ENCODE peak calls at places on chromosomes 13 and 19, in five cellular contexts. N, D, H, P and K are unnamed samples.
A peak's percentile ranks its signal among the peaks of the same experiment; 100 is the strongest.

GRCh38 chr19:16226878-16227836 is 29.4 kb downstream of the AP1M1 start:
- DNase-seq in N (no peak), D (no peak), H (no peak), P (no peak), K (no peak)

GRCh38 chr19:58575183-58576041 is 2.3 kb upstream of the MZF1 start:
- DNase-seq in N (peak; percentile 91), D (peak; percentile 95), H (peak; percentile 89), P (peak; percentile 84), K (no peak)

GRCh38 chr19:44280916-44281315 is 21.2 kb downstream of the ZNF233 start:
- DNase-seq in N (no peak), D (no peak), H (no peak), P (no peak), K (no peak)

GRCh38 chr13:102461302-102461701 is 59.5 kb upstream of the FGF14 start:
- DNase-seq in N (peak; percentile 34), D (no peak), H (no peak), P (no peak), K (no peak)

GRCh38 chr19:48754950-48755645 is at the start of gene FGF21:
- DNase-seq in N (no peak), D (no peak), H (no peak), P (no peak), K (no peak)

GRCh38 chr13:93190006-93190405 is 36.6 kb upstream of the GPC6 start:
- DNase-seq in N (no peak), D (no peak), H (no peak), P (no peak), K (no peak)

GRCh38 chr19:35790981-35791813 is 15.8 kb downstream of the ARHGAP33 start:
- DNase-seq in N (no peak), D (no peak), H (no peak), P (no peak), K (no peak)

GRCh38 chr19:10430505-10431253 is 10.3 kb downstream of the PDE4A start:
- DNase-seq in N (peak; percentile 43), D (peak; percentile 80), H (peak; percentile 68), P (no peak), K (no peak)

GRCh38 chr19:38617764-38618589 is at the start of gene MAP4K1:
- DNase-seq in N (no peak), D (peak; percentile 46), H (peak; percentile 63), P (no peak), K (no peak)

GRCh38 chr19:45125975-45126493 is 33.1 kb downstream of the PPP1R37 start:
- DNase-seq in N (peak; percentile 39), D (peak; percentile 66), H (peak; percentile 84), P (peak; percentile 35), K (no peak)

GRCh38 chr13:38648912-38649311 is 38.0 kb upstream of the FREM2 start:
- DNase-seq in N (no peak), D (no peak), H (no peak), P (no peak), K (no peak)

GRCh38 chr19:49847731-49848696 is 2.9 kb upstream of the PTOV1 start:
- DNase-seq in N (peak; percentile 90), D (no peak), H (no peak), P (no peak), K (no peak)

GRCh38 chr13:48291730-48292129 is 11.8 kb upstream of the RB1 start:
- DNase-seq in N (no peak), D (no peak), H (no peak), P (no peak), K (no peak)